ENCODE peak calls at places on chromosome 13, in seven cellular contexts. U is lung, Q is AG09309, X is HL-60, S is heart left ventricle, O is cardiac fibroblast, Y is AG10803. A is an unnamed sample.

GRCh38 chr13:41075034-41075433 is 13.7 kb downstream of the WBP4 start:
- DNase-seq in U (no peak), Q (no peak), X (no peak), S (no peak), O (peak), Y (peak), A (peak)

GRCh38 chr13:80338781-80339577 is 1.9 kb downstream of the SPRY2 start:
- DNase-seq in U (peak), Q (peak), X (no peak), S (peak), O (peak), Y (peak), A (peak)

GRCh38 chr13:38496956-38497355 is 147.3 kb downstream of the UFM1 start:
- DNase-seq in U (no peak), Q (no peak), X (no peak), S (no peak), O (peak), Y (no peak), A (no peak)

GRCh38 chr13:29959621-29960020 is 109.2 kb upstream of the UBL3 start:
- DNase-seq in U (no peak), Q (no peak), X (no peak), S (no peak), O (no peak), Y (no peak), A (no peak)

GRCh38 chr13:23776698-23777570 is 112.3 kb downstream of the MIPEP start:
- DNase-seq in U (no peak), Q (no peak), X (no peak), S (no peak), O (no peak), Y (no peak), A (no peak)

GRCh38 chr13:100235311-100235901 is 146.5 kb downstream of the PCCA start:
- DNase-seq in U (no peak), Q (peak), X (peak), S (no peak), O (peak), Y (peak), A (peak)

GRCh38 chr13:44031555-44031954 is 151.9 kb downstream of the LACC1 start:
- DNase-seq in U (no peak), Q (no peak), X (no peak), S (no peak), O (no peak), Y (no peak), A (no peak)

GRCh38 chr13:71079638-71080037 is 787.4 kb downstream of the DACH1 start:
- DNase-seq in U (no peak), Q (no peak), X (no peak), S (no peak), O (no peak), Y (no peak), A (peak)

GRCh38 chr13:112638157-112638750 is 50.3 kb upstream of the TUBGCP3 start:
- DNase-seq in U (no peak), Q (no peak), X (no peak), S (no peak), O (no peak), Y (no peak), A (no peak)

GRCh38 chr13:35470671-35471465 is 5.6 kb downstream of the MAB21L1 start:
- DNase-seq in U (no peak), Q (no peak), X (no peak), S (peak), O (peak), Y (peak), A (peak)

GRCh38 chr13:31044658-31045620 is 112.5 kb downstream of the TEX26 start:
- DNase-seq in U (no peak), Q (no peak), X (no peak), S (no peak), O (no peak), Y (no peak), A (peak)

GRCh38 chr13:44346534-44346933 is 27.1 kb upstream of the SERP2 start:
- DNase-seq in U (no peak), Q (no peak), X (no peak), S (no peak), O (no peak), Y (no peak), A (no peak)

GRCh38 chr13:30872685-30873443 is 33.2 kb upstream of the MEDAG start:
- DNase-seq in U (no peak), Q (no peak), X (no peak), S (no peak), O (peak), Y (peak), A (peak)

GRCh38 chr13:76225815-76226489 is 589.8 kb downstream of the LMO7 start:
- DNase-seq in U (no peak), Q (no peak), X (no peak), S (peak), O (peak), Y (peak), A (peak)

GRCh38 chr13:51096131-51096530 is 14.9 kb downstream of the C13orf42 start:
- DNase-seq in U (no peak), Q (no peak), X (no peak), S (no peak), O (no peak), Y (no peak), A (no peak)

GRCh38 chr13:23858586-23858985 is 30.6 kb downstream of the MIPEP start:
- DNase-seq in U (no peak), Q (no peak), X (no peak), S (no peak), O (no peak), Y (no peak), A (no peak)

GRCh38 chr13:40682449-40683240 is 16.2 kb upstream of the FOXO1 start:
- DNase-seq in U (no peak), Q (no peak), X (no peak), S (no peak), O (peak), Y (peak), A (peak)

GRCh38 chr13:46666727-46667456 is 113.9 kb downstream of the LRCH1 start:
- DNase-seq in U (no peak), Q (no peak), X (no peak), S (no peak), O (no peak), Y (no peak), A (no peak)

GRCh38 chr13:50518131-50518530 is 325.4 kb downstream of the DLEU7 start:
- DNase-seq in U (no peak), Q (no peak), X (no peak), S (no peak), O (no peak), Y (no peak), A (peak)

GRCh38 chr13:101415358-101416174 is 742 bp downstream of the NALCN start:
- DNase-seq in U (no peak), Q (no peak), X (no peak), S (peak), O (no peak), Y (no peak), A (no peak)

GRCh38 chr13:66506031-66506777 is 723.9 kb downstream of the PCDH9 start:
- DNase-seq in U (no peak), Q (no peak), X (no peak), S (no peak), O (no peak), Y (no peak), A (no peak)

GRCh38 chr13:99421271-99421670 is 80.0 kb upstream of the TM9SF2 start:
- DNase-seq in U (no peak), Q (no peak), X (no peak), S (no peak), O (no peak), Y (no peak), A (no peak)

GRCh38 chr13:74187564-74187963 is 53.4 kb upstream of the KLF12 start:
- DNase-seq in U (no peak), Q (no peak), X (no peak), S (no peak), O (no peak), Y (peak), A (no peak)

GRCh38 chr13:46010148-46010547 is 42.4 kb downstream of the ZC3H13 start:
- DNase-seq in U (no peak), Q (no peak), X (no peak), S (no peak), O (peak), Y (peak), A (peak)

GRCh38 chr13:113146750-113147149 is 11.7 kb upstream of the PROZ start:
- DNase-seq in U (no peak), Q (no peak), X (no peak), S (no peak), O (no peak), Y (no peak), A (no peak)

GRCh38 chr13:24747248-24748151 is 16.5 kb upstream of the RNF17 start:
- DNase-seq in U (no peak), Q (no peak), X (no peak), S (no peak), O (peak), Y (no peak), A (peak)

GRCh38 chr13:48532146-48532472 is 771 bp downstream of the RCBTB2 start:
- DNase-seq in U (no peak), Q (no peak), X (peak), S (no peak), O (peak), Y (peak), A (peak)

GRCh38 chr13:42055500-42056085 is 7.1 kb downstream of the DGKH start:
- DNase-seq in U (no peak), Q (no peak), X (no peak), S (no peak), O (no peak), Y (no peak), A (no peak)

GRCh38 chr13:61727714-61728275 is 312.1 kb upstream of the PCDH20 start:
- DNase-seq in U (no peak), Q (no peak), X (no peak), S (no peak), O (peak), Y (peak), A (peak)

GRCh38 chr13:95438297-95438696 is 114.2 kb upstream of the CLDN10 start:
- DNase-seq in U (no peak), Q (no peak), X (no peak), S (no peak), O (peak), Y (no peak), A (no peak)

GRCh38 chr13:40130871-40131636 is 475.6 kb downstream of the COG6 start:
- DNase-seq in U (no peak), Q (no peak), X (no peak), S (no peak), O (peak), Y (peak), A (peak)

GRCh38 chr13:34733720-34734119 is 208.3 kb upstream of the NBEA start:
- DNase-seq in U (no peak), Q (peak), X (no peak), S (no peak), O (peak), Y (peak), A (no peak)

GRCh38 chr13:30186644-30187431 is 120.5 kb downstream of the KATNAL1 start:
- DNase-seq in U (no peak), Q (no peak), X (no peak), S (no peak), O (no peak), Y (no peak), A (peak)

GRCh38 chr13:79522583-79522982 is 41.6 kb downstream of the NDFIP2 start:
- DNase-seq in U (no peak), Q (peak), X (peak), S (no peak), O (peak), Y (peak), A (peak)

DNA sequence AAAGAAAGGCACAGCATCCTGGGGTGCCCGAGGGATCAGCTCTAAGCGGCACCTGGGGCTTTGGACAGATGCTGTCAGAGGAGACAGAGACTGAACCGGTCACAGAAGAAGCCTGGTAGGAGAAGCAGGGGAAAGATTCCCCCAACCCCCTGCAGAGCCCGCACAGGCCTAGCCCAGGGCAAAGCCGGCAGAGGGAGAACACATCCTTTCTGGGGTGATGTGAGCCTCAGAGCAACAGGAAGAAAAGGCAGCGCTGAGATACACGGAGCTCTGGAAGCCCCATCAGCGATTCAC is 101.2 kb downstream of the CRYL1 start:
- DNase-seq in U (no peak), Q (no peak), X (no peak), S (no peak), O (no peak), Y (no peak), A (peak)
- TF ChIP-seq CTCF in U (no peak), Q (no peak), X (no peak), S (no peak), O (no peak), Y (no peak), A (no peak)

GRCh38 chr13:97139704-97140103 is 82.4 kb upstream of the MBNL2 start:
- DNase-seq in U (no peak), Q (no peak), X (no peak), S (no peak), O (no peak), Y (no peak), A (no peak)

GRCh38 chr13:97141564-97142005 is 80.5 kb upstream of the MBNL2 start:
- DNase-seq in U (peak), Q (peak), X (no peak), S (no peak), O (peak), Y (peak), A (peak)

GRCh38 chr13:97145057-97145456 is 77.1 kb upstream of the MBNL2 start:
- DNase-seq in U (no peak), Q (no peak), X (no peak), S (no peak), O (no peak), Y (no peak), A (no peak)

GRCh38 chr13:97140611-97141010 is 81.5 kb upstream of the MBNL2 start:
- DNase-seq in U (no peak), Q (no peak), X (no peak), S (no peak), O (no peak), Y (peak), A (no peak)

DNA sequence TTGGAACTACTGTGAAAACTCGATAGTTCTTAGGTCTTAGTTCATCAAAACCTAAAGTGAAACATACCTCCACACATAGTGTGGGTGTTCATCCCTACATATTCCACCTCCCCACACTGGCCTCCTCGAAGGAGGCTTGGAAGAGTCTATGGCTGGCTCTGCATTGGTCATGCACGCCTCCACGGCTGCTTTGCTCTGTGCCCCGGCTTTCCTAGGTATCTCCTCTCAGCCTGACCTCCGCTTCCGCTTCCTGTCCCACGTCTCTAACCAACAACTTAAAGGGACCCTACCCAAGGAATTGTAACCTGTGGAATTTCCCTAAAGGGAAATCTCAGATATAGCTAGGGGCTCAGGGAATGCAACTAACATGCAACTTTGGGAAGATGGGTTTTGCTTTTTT is 79.7 kb upstream of the MBNL2 start:
- DNase-seq in U (no peak), Q (no peak), X (no peak), S (peak), O (peak), Y (peak), A (no peak)
- H3K4me3 ChIP-seq in U (no peak), Q (peak), X (no peak), S (peak), O (peak), Y (peak), A (no peak)

DNA sequence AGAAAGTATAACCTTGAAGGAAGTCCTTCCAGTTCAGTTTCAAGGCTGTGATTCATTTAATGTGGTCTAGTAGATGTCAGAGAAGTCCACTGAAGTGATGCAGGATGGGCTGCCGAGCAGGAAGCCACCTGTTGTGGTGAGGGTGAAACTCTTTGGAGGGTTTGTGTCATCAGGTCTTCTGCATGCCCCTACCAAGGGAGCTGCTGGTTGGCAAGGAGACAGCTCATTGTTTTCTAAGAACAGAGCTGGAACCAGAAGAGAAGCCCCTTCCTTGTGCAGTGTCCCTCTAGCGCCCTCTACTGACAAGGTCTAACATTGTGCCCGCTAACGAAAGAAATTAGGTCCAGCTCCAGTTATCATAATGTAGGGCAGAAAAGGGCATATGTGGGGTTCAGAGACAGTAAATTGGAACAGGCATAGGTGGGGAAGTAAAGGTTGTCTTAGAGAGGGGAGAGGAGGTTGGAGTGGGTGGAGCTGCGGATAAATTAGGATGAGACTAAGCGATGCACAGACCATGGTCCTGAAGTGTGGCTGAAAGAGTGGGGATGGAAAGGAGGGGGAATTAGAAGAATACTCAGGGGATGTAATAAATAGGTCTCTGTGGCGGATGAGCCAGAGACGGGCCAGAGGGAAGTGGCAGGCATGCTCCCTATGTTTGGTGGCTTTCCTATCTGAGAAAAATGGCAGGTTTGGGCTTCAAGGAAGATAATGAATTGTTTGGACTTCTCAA is 123.2 kb downstream of the OLFM4 start:
- DNase-seq in U (no peak), Q (no peak), X (peak), S (no peak), O (peak), Y (peak), A (no peak)
- TF ChIP-seq CTCF in U (peak), Q (peak), X (peak), S (peak), O (peak), Y (peak), A (peak)

GRCh38 chr13:110396476-110396875 is 89.4 kb downstream of the COL4A2 start:
- DNase-seq in U (no peak), Q (no peak), X (no peak), S (no peak), O (no peak), Y (no peak), A (no peak)

GRCh38 chr13:110397445-110397844 is 90.4 kb downstream of the COL4A2 start:
- DNase-seq in U (no peak), Q (no peak), X (no peak), S (no peak), O (peak), Y (peak), A (no peak)

GRCh38 chr13:110394371-110394841 is 87.3 kb downstream of the COL4A2 start:
- DNase-seq in U (no peak), Q (no peak), X (no peak), S (no peak), O (no peak), Y (no peak), A (peak)

GRCh38 chr13:110398564-110399507 is 91.8 kb downstream of the COL4A2 start:
- DNase-seq in U (no peak), Q (no peak), X (no peak), S (no peak), O (peak), Y (peak), A (peak)

GRCh38 chr13:110396913-110397379 is 89.9 kb downstream of the COL4A2 start:
- DNase-seq in U (peak), Q (peak), X (no peak), S (peak), O (peak), Y (peak), A (peak)
- H3K4me3 ChIP-seq in U (peak), Q (peak), X (no peak), S (peak), O (peak), Y (peak), A (no peak)

GRCh38 chr13:97849305-97849704 is 104.2 kb upstream of the IPO5 start:
- DNase-seq in U (no peak), Q (no peak), X (no peak), S (no peak), O (peak), Y (peak), A (peak)
- TF ChIP-seq CTCF in U (no peak), Q (peak), X (no peak), S (peak), O (peak), Y (peak), A (peak)

DNA sequence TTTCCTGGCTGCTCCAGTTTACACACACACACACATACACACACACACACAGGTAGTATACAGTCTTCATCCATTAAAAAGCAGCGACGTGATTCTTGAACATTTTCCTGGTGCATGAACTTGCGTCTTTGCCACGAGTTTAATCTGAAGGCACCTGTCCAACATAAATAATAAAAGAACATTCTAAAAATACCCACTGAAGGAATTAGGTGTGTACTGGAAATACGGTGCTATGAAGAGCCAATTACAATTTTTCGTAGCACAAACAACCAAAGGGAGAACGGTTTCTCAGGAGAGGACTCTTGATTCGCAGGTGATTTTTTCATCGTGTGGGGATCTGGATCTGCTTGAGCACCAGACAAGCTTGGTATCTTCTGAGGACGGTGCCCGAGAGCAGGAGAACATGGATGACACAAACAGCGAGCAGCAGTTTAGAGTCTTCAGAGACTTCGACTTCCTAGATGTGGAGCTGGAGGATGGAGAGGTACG is 61.2 kb downstream of the ZAR1L start:
- DNase-seq in U (no peak), Q (no peak), X (no peak), S (no peak), O (peak), Y (no peak), A (no peak)
- H3K4me3 ChIP-seq in U (peak), Q (no peak), X (no peak), S (peak), O (no peak), Y (no peak), A (no peak)

GRCh38 chr13:103762523-103762922 is 696.3 kb upstream of the SLC10A2 start:
- DNase-seq in U (no peak), Q (no peak), X (no peak), S (no peak), O (no peak), Y (no peak), A (no peak)
- TF ChIP-seq CTCF in U (no peak), Q (no peak), X (no peak), S (no peak), O (no peak), Y (no peak), A (no peak)

A was measured in astrocyte of the spinal cord.